ENCODE peak calls at places on chromosomes 5 and 9, in eight cellular contexts. A is HCT116; H is astrocyte of the spinal cord; I is breast epithelium; Z is NB4; Y is CD4-positive, alpha-beta memory T cell; T is uterus; C is fibroblast of mammary gland. O is an unnamed sample.

GRCh38 chr9:117412006-117412715 is 2.7 kb downstream of the ASTN2 start:
- DNase-seq in A (no peak), H (no peak), I (no peak), Z (no peak), Y (no peak), T (no peak), C (no peak), O (no peak)

GRCh38 chr9:86684148-86684547 is 263.2 kb downstream of the GAS1 start:
- DNase-seq in A (no peak), H (no peak), I (no peak), Z (no peak), Y (no peak), T (no peak), C (no peak), O (no peak)

GRCh38 chr5:36505021-36505420 is 101.4 kb upstream of the SLC1A3 start:
- DNase-seq in A (no peak), H (no peak), I (no peak), Z (no peak), Y (no peak), T (no peak), C (no peak), O (no peak)

GRCh38 chr9:98785333-98785933 is 10.9 kb downstream of the ANKS6 start:
- DNase-seq in A (no peak), H (no peak), I (no peak), Z (peak), Y (no peak), T (no peak), C (no peak), O (no peak)

GRCh38 chr5:37494756-37495155 is 115.6 kb downstream of the WDR70 start:
- DNase-seq in A (no peak), H (no peak), I (no peak), Z (no peak), Y (no peak), T (no peak), C (peak), O (no peak)

GRCh38 chr5:80064124-80064523 is 29.0 kb downstream of the THBS4 start:
- DNase-seq in A (no peak), H (no peak), I (no peak), Z (no peak), Y (no peak), T (no peak), C (no peak), O (peak)

GRCh38 chr9:6305954-6306563 is 22.1 kb upstream of the TPD52L3 start:
- DNase-seq in A (peak), H (peak), I (no peak), Z (peak), Y (peak), T (no peak), C (peak), O (peak)

GRCh38 chr9:36874261-36874660 is 159.8 kb downstream of the PAX5 start:
- DNase-seq in A (no peak), H (no peak), I (no peak), Z (no peak), Y (no peak), T (no peak), C (no peak), O (no peak)

DNA sequence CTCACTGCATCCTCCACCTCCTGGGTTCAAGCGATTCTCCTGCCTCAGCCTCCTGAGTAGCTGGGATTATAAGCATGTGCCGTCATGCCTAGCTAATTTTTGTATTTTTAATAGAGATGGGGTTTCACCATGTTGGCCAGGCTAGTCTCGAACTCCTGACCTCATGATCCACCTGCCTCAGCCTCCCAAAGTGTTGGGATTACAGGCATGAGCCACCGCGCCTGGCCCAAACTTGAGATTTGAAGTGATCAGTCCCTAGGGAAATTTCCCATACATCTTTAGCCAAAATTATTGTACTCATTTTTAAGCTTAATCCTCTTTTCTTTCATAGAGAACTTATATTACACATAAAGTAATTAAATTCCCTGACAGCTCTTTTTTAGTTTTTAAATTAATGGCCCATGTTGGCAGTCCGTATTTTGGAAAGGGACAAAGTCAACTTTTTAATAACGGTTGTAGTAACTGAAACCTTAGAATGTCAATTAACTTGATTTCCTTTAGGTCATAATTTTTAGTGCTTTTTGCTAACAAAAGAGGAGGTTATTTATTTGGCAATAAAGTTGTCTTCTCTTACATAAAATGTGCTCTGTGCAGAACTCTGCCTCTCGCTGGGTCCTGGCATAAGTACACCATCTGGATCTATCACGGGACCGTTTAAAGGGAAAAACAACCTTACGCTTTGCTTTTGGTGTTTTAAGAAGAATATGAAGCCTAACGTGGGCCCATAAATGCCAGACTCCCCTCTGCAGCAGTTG is 142.3 kb upstream of the OTULINL start:
- DNase-seq in A (no peak), H (peak), I (no peak), Z (no peak), Y (no peak), T (no peak), C (peak), O (no peak)
- H3K4me3 ChIP-seq in A (no peak), H (no peak), I (no peak), Z (no peak), Y (no peak), T (no peak), C (peak), O (no peak)

GRCh38 chr5:110802998-110803397 is 64.2 kb downstream of the SLC25A46 start:
- DNase-seq in A (no peak), H (no peak), I (no peak), Z (no peak), Y (no peak), T (no peak), C (no peak), O (no peak)
- H3K4me3 ChIP-seq in A (no peak), H (no peak), I (no peak), Z (no peak), Y (no peak), T (no peak), C (no peak), O (no peak)

DNA sequence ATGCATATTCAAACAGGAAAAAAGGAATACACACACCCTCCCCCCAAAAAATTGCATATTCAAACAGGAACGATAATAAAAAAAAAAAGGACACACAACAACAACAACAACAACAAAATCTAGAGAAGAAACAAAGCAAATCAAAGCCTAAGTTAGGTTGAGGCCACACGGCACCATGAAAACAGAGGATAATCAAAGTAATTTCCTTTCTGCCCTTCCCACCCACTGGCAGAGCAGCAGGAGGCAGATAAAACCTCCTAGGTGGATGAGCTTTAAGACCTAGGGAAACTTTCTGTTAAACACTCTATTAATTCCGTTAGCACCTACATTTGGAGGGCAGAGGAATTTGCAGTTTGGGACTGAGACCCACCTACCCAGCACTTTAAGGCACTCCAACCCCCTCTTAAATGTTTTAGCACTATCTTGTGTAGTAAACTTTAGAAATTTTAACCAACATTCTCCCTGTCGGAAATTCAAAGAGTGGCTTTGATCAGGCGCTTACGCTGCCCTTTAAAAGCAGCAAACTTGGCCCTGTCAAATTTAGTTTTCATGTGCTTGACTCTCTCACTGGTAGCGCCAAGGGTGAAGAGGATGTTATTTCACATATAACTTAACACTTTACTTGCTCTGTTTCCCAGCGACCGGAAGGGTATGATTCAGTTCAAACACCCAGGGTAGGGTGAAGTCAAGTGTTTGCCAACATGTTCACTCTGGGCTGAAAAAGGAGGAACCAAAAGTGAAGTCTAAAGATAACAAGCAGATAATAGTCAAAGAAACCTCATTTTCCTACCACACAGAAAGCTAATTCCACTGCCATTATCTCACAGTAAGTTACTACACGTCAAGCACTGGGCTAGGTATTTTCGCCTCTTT is 9.2 kb downstream of the ENC1 start:
- DNase-seq in A (no peak), H (peak), I (no peak), Z (peak), Y (peak), T (no peak), C (peak), O (peak)
- H3K4me3 ChIP-seq in A (no peak), H (no peak), I (no peak), Z (no peak), Y (no peak), T (no peak), C (no peak), O (no peak)

GRCh38 chr9:14994738-14995137 is 84.5 kb upstream of the FREM1 start:
- DNase-seq in A (no peak), H (no peak), I (no peak), Z (peak), Y (no peak), T (no peak), C (no peak), O (no peak)

GRCh38 chr9:14992025-14992424 is 81.8 kb upstream of the FREM1 start:
- DNase-seq in A (no peak), H (no peak), I (no peak), Z (peak), Y (peak), T (no peak), C (peak), O (no peak)

GRCh38 chr9:14993061-14993800 is 83.0 kb upstream of the FREM1 start:
- DNase-seq in A (no peak), H (peak), I (peak), Z (no peak), Y (peak), T (peak), C (peak), O (peak)

GRCh38 chr9:14992516-14992915 is 82.3 kb upstream of the FREM1 start:
- DNase-seq in A (no peak), H (peak), I (no peak), Z (peak), Y (no peak), T (no peak), C (peak), O (no peak)

DNA sequence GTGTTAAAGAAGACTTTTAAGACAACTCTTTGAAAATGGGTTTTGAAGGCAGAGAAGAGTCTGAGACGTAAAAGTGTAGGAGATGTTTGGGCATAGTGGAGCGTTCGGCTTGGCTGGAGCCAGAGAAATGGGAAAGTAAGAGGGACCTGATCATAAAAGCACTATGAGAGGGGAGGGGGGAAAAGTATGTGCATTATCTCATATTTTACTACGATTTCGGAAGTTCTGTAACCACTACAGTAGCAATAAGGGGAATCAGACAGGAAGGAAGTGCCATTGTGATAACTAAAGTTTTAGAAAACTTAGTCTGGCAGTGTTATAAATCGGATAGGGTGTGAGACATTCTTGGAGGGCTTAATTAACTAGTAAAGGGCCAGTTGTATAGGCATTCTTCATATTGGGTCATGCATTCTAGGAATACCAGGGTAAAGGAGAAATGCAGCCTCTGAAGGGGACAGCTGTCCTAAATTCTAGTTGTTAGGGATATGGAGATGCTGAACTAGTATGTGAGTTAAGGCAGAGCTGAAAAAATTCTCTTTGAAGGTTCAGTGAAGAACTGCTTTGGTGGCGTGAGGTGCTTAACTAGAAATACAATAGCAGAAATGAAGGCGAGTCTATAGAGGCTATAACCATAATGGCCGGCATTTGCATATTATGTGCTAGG is 83.8 kb upstream of the FREM1 start:
- DNase-seq in A (no peak), H (no peak), I (no peak), Z (no peak), Y (peak), T (no peak), C (no peak), O (peak)
- H3K4me3 ChIP-seq in A (no peak), H (peak), I (peak), Z (no peak), Y (peak), T (peak), C (peak), O (peak)

GRCh38 chr5:132369471-132370240 is at the start of gene SLC22A5:
- DNase-seq in A (peak), H (peak), I (peak), Z (peak), Y (peak), T (peak), C (no peak), O (peak)

GRCh38 chr5:132372542-132372941 is 3.0 kb downstream of the SLC22A5 start:
- DNase-seq in A (no peak), H (no peak), I (no peak), Z (no peak), Y (no peak), T (no peak), C (no peak), O (no peak)

GRCh38 chr5:132371603-132371994 is 2.1 kb downstream of the SLC22A5 start:
- DNase-seq in A (no peak), H (no peak), I (no peak), Z (no peak), Y (no peak), T (no peak), C (no peak), O (no peak)

GRCh38 chr5:132370241-132370820 is 821 bp downstream of the SLC22A5 start:
- DNase-seq in A (no peak), H (no peak), I (no peak), Z (no peak), Y (no peak), T (no peak), C (no peak), O (no peak)

GRCh38 chr5:132372122-132372521 is 2.6 kb downstream of the SLC22A5 start:
- DNase-seq in A (no peak), H (no peak), I (no peak), Z (peak), Y (no peak), T (no peak), C (no peak), O (no peak)
- H3K4me3 ChIP-seq in A (no peak), H (no peak), I (no peak), Z (no peak), Y (no peak), T (no peak), C (no peak), O (no peak)

DNA sequence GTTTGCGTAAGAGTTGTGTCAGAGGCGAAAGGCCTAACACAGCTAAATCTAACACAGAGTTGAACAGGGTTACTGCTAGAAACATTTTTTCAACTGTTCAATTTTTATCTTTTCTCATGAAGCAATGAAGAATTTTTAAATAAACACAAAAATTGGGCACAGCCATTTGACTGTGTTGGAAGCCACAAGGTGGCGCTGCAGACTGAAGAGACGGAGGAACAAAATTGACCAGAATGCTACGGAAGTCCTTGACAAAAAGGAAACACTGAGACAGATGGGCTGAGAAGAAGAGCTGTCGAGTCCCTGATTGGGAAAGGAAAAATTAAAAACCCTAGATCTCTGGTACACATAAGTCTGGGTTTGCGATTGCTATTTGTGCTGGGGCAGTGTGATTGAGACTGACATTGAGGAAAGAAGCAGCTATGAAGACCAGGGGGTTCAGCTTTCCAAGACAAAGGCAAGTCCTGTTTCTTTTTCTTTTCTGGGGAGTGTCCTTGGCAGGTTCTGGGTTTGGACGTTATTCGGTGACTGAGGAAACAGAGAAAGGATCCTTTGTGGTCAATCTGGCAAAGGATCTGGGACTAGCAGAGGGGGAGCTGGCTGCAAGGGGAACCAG is at the start of gene PCDHB9:
- DNase-seq in A (peak), H (no peak), I (no peak), Z (peak), Y (peak), T (no peak), C (peak), O (peak)
- H3K4me3 ChIP-seq in A (no peak), H (no peak), I (peak), Z (peak), Y (no peak), T (no peak), C (no peak), O (no peak)

GRCh38 chr5:159915913-159916840 is at the start of gene ADRA1B:
- DNase-seq in A (no peak), H (peak), I (no peak), Z (peak), Y (peak), T (peak), C (peak), O (peak)
- H3K4me3 ChIP-seq in A (no peak), H (peak), I (peak), Z (peak), Y (no peak), T (peak), C (peak), O (peak)

GRCh38 chr5:50967388-50968039 is 301.1 kb downstream of the PARP8 start:
- DNase-seq in A (no peak), H (no peak), I (no peak), Z (no peak), Y (no peak), T (no peak), C (no peak), O (no peak)

GRCh38 chr5:50968296-50969206 is 302.1 kb downstream of the PARP8 start:
- DNase-seq in A (no peak), H (no peak), I (no peak), Z (no peak), Y (no peak), T (no peak), C (no peak), O (no peak)

GRCh38 chr5:50969207-50970145 is 303.0 kb downstream of the PARP8 start:
- DNase-seq in A (no peak), H (no peak), I (no peak), Z (no peak), Y (no peak), T (no peak), C (no peak), O (no peak)

GRCh38 chr5:50965621-50966362 is 299.4 kb downstream of the PARP8 start:
- DNase-seq in A (no peak), H (no peak), I (no peak), Z (no peak), Y (no peak), T (no peak), C (no peak), O (no peak)

DNA sequence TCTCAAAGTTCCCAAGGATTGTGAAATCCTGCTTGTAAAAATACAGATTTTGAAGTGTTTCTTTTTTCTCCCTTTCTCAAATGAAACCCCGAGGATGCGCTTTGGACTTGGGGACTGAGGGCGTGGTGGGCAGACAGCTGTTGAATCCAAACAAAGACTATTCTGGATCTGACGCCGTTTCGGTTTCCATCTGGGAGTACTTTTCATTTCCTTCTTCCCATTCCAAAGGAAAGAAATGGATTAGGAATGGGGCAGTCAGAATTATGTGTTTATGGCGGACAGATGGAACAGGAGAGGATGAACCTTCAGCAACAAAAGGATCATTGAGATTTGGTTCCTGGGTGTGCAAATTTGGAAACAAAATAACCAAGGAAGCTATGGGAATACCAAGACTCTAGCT is 300.5 kb downstream of the PARP8 start:
- DNase-seq in A (no peak), H (no peak), I (no peak), Z (no peak), Y (no peak), T (no peak), C (no peak), O (no peak)
- H3K4me3 ChIP-seq in A (no peak), H (no peak), I (peak), Z (no peak), Y (no peak), T (no peak), C (no peak), O (no peak)

DNA sequence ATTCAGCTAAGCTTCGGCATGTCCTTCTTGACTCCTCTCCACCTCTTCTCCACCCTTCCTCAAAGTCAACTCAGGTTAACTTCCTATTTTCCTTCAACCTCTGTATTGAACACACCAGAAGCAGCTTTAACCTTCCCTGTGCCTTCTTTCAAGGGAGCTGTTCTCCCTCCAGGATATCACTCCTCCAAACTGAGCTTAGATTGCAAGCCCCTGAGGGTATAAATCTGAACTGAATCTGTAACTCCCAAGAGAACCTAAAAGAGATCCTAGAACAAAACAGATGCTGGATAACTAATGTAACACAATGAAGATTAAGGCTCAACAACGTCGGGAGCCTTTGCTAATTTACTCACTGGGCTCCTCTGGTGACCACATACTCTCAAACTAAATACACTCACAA is 1.1 kb downstream of the SLCO4C1 start:
- DNase-seq in A (no peak), H (no peak), I (no peak), Z (no peak), Y (no peak), T (no peak), C (no peak), O (no peak)
- H3K4me3 ChIP-seq in A (no peak), H (no peak), I (peak), Z (peak), Y (no peak), T (no peak), C (no peak), O (no peak)